ENCODE peak calls at places on chromosomes 7 and 10, in five cellular contexts. One of them, this sample, is unnamed.

GRCh38 chr10:6542999-6543430 is 37.1 kb downstream of the PRKCQ start:
- DNase-seq in heart left ventricle: no peak
- DNase-seq in sigmoid colon: no peak
- DNase-seq in endothelial cell of umbilical vein: no peak
- DNase-seq in body of pancreas: no peak
- DNase-seq in this sample: no peak

GRCh38 chr7:28956608-28957063 is 1.5 kb downstream of the TRIL start:
- DNase-seq in heart left ventricle: peak
- DNase-seq in sigmoid colon: peak
- DNase-seq in endothelial cell of umbilical vein: peak
- DNase-seq in body of pancreas: peak
- DNase-seq in this sample: peak

GRCh38 chr7:78141533-78142281 is 343.1 kb downstream of the PHTF2 start:
- DNase-seq in endothelial cell of umbilical vein: no peak
- DNase-seq in sigmoid colon: no peak
- DNase-seq in body of pancreas: no peak
- DNase-seq in heart left ventricle: no peak
- DNase-seq in this sample: no peak

GRCh38 chr10:14325325-14325955 is 5.3 kb downstream of the FRMD4A start:
- DNase-seq in heart left ventricle: no peak
- DNase-seq in body of pancreas: peak
- DNase-seq in sigmoid colon: no peak
- DNase-seq in endothelial cell of umbilical vein: peak
- DNase-seq in this sample: peak

GRCh38 chr10:770975-771374 is 81.5 kb upstream of the DIP2C start:
- DNase-seq in sigmoid colon: no peak
- DNase-seq in endothelial cell of umbilical vein: no peak
- DNase-seq in heart left ventricle: no peak
- DNase-seq in body of pancreas: no peak
- DNase-seq in this sample: no peak

GRCh38 chr7:137025469-137026175 is 157.2 kb downstream of the CHRM2 start:
- DNase-seq in endothelial cell of umbilical vein: no peak
- DNase-seq in sigmoid colon: no peak
- DNase-seq in heart left ventricle: no peak
- DNase-seq in body of pancreas: no peak
- DNase-seq in this sample: no peak

GRCh38 chr7:23055582-23056178 is 41.8 kb upstream of the HYCC1 start:
- DNase-seq in endothelial cell of umbilical vein: peak
- DNase-seq in heart left ventricle: no peak
- DNase-seq in sigmoid colon: no peak
- DNase-seq in body of pancreas: peak
- DNase-seq in this sample: peak

GRCh38 chr10:44651395-44651661 is 259.8 kb upstream of the TMEM72 start:
- DNase-seq in sigmoid colon: no peak
- DNase-seq in body of pancreas: no peak
- DNase-seq in endothelial cell of umbilical vein: no peak
- DNase-seq in heart left ventricle: no peak
- DNase-seq in this sample: no peak

GRCh38 chr7:32228601-32229000 is 158.4 kb upstream of the PDE1C start:
- DNase-seq in endothelial cell of umbilical vein: no peak
- DNase-seq in heart left ventricle: no peak
- DNase-seq in body of pancreas: no peak
- DNase-seq in sigmoid colon: no peak
- DNase-seq in this sample: no peak

GRCh38 chr7:32941181-32941995 is 15.9 kb upstream of the FKBP9 start:
- DNase-seq in sigmoid colon: no peak
- DNase-seq in body of pancreas: no peak
- DNase-seq in endothelial cell of umbilical vein: peak
- DNase-seq in heart left ventricle: no peak
- DNase-seq in this sample: no peak

GRCh38 chr10:44143556-44143955 is 241.3 kb downstream of the CXCL12 start:
- DNase-seq in endothelial cell of umbilical vein: no peak
- DNase-seq in body of pancreas: no peak
- DNase-seq in heart left ventricle: no peak
- DNase-seq in sigmoid colon: no peak
- DNase-seq in this sample: no peak

GRCh38 chr7:139203992-139204391 is 27.0 kb upstream of the UBN2 start:
- DNase-seq in endothelial cell of umbilical vein: no peak
- DNase-seq in sigmoid colon: no peak
- DNase-seq in body of pancreas: no peak
- DNase-seq in heart left ventricle: no peak
- DNase-seq in this sample: no peak

GRCh38 chr7:68787586-68787985 is 810.7 kb upstream of the AUTS2 start:
- DNase-seq in body of pancreas: no peak
- DNase-seq in endothelial cell of umbilical vein: no peak
- DNase-seq in sigmoid colon: no peak
- DNase-seq in heart left ventricle: no peak
- DNase-seq in this sample: no peak

GRCh38 chr7:13197501-13197900 is 510.1 kb downstream of the ARL4A start:
- DNase-seq in body of pancreas: no peak
- DNase-seq in sigmoid colon: no peak
- DNase-seq in heart left ventricle: no peak
- DNase-seq in endothelial cell of umbilical vein: no peak
- DNase-seq in this sample: no peak

GRCh38 chr7:100130608-100131453 is 4.1 kb downstream of the MBLAC1 start:
- DNase-seq in endothelial cell of umbilical vein: peak
- DNase-seq in sigmoid colon: peak
- DNase-seq in heart left ventricle: peak
- DNase-seq in body of pancreas: peak
- DNase-seq in this sample: peak

GRCh38 chr10:114708717-114709352 is 50.8 kb upstream of the ABLIM1 start:
- DNase-seq in sigmoid colon: no peak
- DNase-seq in endothelial cell of umbilical vein: peak
- DNase-seq in body of pancreas: no peak
- DNase-seq in heart left ventricle: no peak
- DNase-seq in this sample: no peak

GRCh38 chr10:129754211-129755050 is 209.6 kb downstream of the EBF3 start:
- DNase-seq in sigmoid colon: peak
- DNase-seq in endothelial cell of umbilical vein: no peak
- DNase-seq in heart left ventricle: no peak
- DNase-seq in body of pancreas: no peak
- DNase-seq in this sample: peak

GRCh38 chr7:69790915-69791473 is 192.7 kb downstream of the AUTS2 start:
- DNase-seq in sigmoid colon: no peak
- DNase-seq in endothelial cell of umbilical vein: no peak
- DNase-seq in heart left ventricle: no peak
- DNase-seq in body of pancreas: no peak
- DNase-seq in this sample: no peak

GRCh38 chr10:70619271-70620019 is 16.9 kb upstream of the PRF1 start:
- DNase-seq in sigmoid colon: no peak
- DNase-seq in endothelial cell of umbilical vein: no peak
- DNase-seq in heart left ventricle: no peak
- DNase-seq in body of pancreas: no peak
- DNase-seq in this sample: no peak

GRCh38 chr7:23298141-23298851 is 843 bp upstream of the MALSU1 start:
- DNase-seq in endothelial cell of umbilical vein: no peak
- DNase-seq in heart left ventricle: no peak
- DNase-seq in body of pancreas: peak
- DNase-seq in sigmoid colon: no peak
- DNase-seq in this sample: no peak

GRCh38 chr10:130111848-130112180 is 1.2 kb upstream of the C10orf143 start:
- DNase-seq in sigmoid colon: no peak
- DNase-seq in heart left ventricle: no peak
- DNase-seq in endothelial cell of umbilical vein: no peak
- DNase-seq in body of pancreas: no peak
- DNase-seq in this sample: no peak

GRCh38 chr10:26455567-26456315 is 17.6 kb downstream of the APBB1IP start:
- DNase-seq in sigmoid colon: no peak
- DNase-seq in heart left ventricle: no peak
- DNase-seq in body of pancreas: no peak
- DNase-seq in endothelial cell of umbilical vein: no peak
- DNase-seq in this sample: no peak

GRCh38 chr7:104096683-104097082 is 107.2 kb upstream of the RELN start:
- DNase-seq in heart left ventricle: no peak
- DNase-seq in sigmoid colon: no peak
- DNase-seq in body of pancreas: no peak
- DNase-seq in endothelial cell of umbilical vein: peak
- DNase-seq in this sample: peak

GRCh38 chr10:44979281-44980181 is 922 bp upstream of the DEPP1 start:
- DNase-seq in heart left ventricle: no peak
- DNase-seq in endothelial cell of umbilical vein: no peak
- DNase-seq in sigmoid colon: peak
- DNase-seq in body of pancreas: peak
- DNase-seq in this sample: no peak

GRCh38 chr10:102231357-102232318 is 5.5 kb downstream of the ELOVL3 start:
- DNase-seq in body of pancreas: peak
- DNase-seq in endothelial cell of umbilical vein: peak
- DNase-seq in sigmoid colon: no peak
- DNase-seq in heart left ventricle: peak
- DNase-seq in this sample: no peak

GRCh38 chr10:124138195-124138882 is 44.9 kb upstream of the CHST15 start:
- DNase-seq in sigmoid colon: peak
- DNase-seq in body of pancreas: peak
- DNase-seq in heart left ventricle: no peak
- DNase-seq in endothelial cell of umbilical vein: no peak
- DNase-seq in this sample: no peak

GRCh38 chr7:141754939-141755338 is 9.0 kb upstream of the TAS2R3 start:
- DNase-seq in endothelial cell of umbilical vein: peak
- DNase-seq in sigmoid colon: no peak
- DNase-seq in heart left ventricle: no peak
- DNase-seq in body of pancreas: no peak
- DNase-seq in this sample: no peak

GRCh38 chr7:138864667-138865066 is 66.7 kb upstream of the ATP6V0A4 start:
- DNase-seq in endothelial cell of umbilical vein: no peak
- DNase-seq in body of pancreas: no peak
- DNase-seq in sigmoid colon: no peak
- DNase-seq in heart left ventricle: no peak
- DNase-seq in this sample: no peak

GRCh38 chr10:99681553-99681952 is 22.2 kb downstream of the ENTPD7 start:
- DNase-seq in body of pancreas: peak
- DNase-seq in endothelial cell of umbilical vein: no peak
- DNase-seq in sigmoid colon: no peak
- DNase-seq in heart left ventricle: no peak
- DNase-seq in this sample: no peak

GRCh38 chr7:75649462-75649861 is 89.3 kb downstream of the HIP1 start:
- DNase-seq in body of pancreas: peak
- DNase-seq in sigmoid colon: no peak
- DNase-seq in endothelial cell of umbilical vein: peak
- DNase-seq in heart left ventricle: no peak
- DNase-seq in this sample: no peak

GRCh38 chr7:156524737-156525597 is 115.6 kb upstream of the RNF32 start:
- DNase-seq in endothelial cell of umbilical vein: no peak
- DNase-seq in body of pancreas: no peak
- DNase-seq in sigmoid colon: no peak
- DNase-seq in heart left ventricle: no peak
- DNase-seq in this sample: no peak

GRCh38 chr7:130966246-130967009 is 232.4 kb upstream of the KLF14 start:
- DNase-seq in body of pancreas: no peak
- DNase-seq in heart left ventricle: no peak
- DNase-seq in sigmoid colon: no peak
- DNase-seq in endothelial cell of umbilical vein: no peak
- DNase-seq in this sample: no peak

GRCh38 chr7:99108615-99109014 is 35.3 kb downstream of the SMURF1 start:
- DNase-seq in heart left ventricle: no peak
- DNase-seq in endothelial cell of umbilical vein: no peak
- DNase-seq in body of pancreas: no peak
- DNase-seq in sigmoid colon: no peak
- DNase-seq in this sample: no peak

GRCh38 chr10:110446954-110447608 is 50.6 kb upstream of the DUSP5 start:
- DNase-seq in body of pancreas: no peak
- DNase-seq in heart left ventricle: no peak
- DNase-seq in endothelial cell of umbilical vein: peak
- DNase-seq in sigmoid colon: peak
- DNase-seq in this sample: no peak

GRCh38 chr10:24893127-24893526 is 59.3 kb downstream of the PRTFDC1 start:
- DNase-seq in body of pancreas: no peak
- DNase-seq in endothelial cell of umbilical vein: no peak
- DNase-seq in sigmoid colon: no peak
- DNase-seq in heart left ventricle: no peak
- DNase-seq in this sample: no peak

GRCh38 chr7:129225931-129226572 is 1.2 kb downstream of the AHCYL2 start:
- DNase-seq in sigmoid colon: no peak
- DNase-seq in body of pancreas: no peak
- DNase-seq in heart left ventricle: no peak
- DNase-seq in endothelial cell of umbilical vein: no peak
- DNase-seq in this sample: no peak

GRCh38 chr7:132607656-132608055 is 31.4 kb upstream of the PLXNA4 start:
- DNase-seq in sigmoid colon: no peak
- DNase-seq in heart left ventricle: no peak
- DNase-seq in endothelial cell of umbilical vein: no peak
- DNase-seq in body of pancreas: no peak
- DNase-seq in this sample: no peak

GRCh38 chr7:44587843-44588711 is 6.0 kb upstream of the TMED4 start:
- DNase-seq in sigmoid colon: no peak
- DNase-seq in heart left ventricle: no peak
- DNase-seq in body of pancreas: peak
- DNase-seq in endothelial cell of umbilical vein: peak
- DNase-seq in this sample: peak

GRCh38 chr7:1458676-1459511 is at the start of gene MICALL2:
- DNase-seq in heart left ventricle: peak
- DNase-seq in endothelial cell of umbilical vein: peak
- DNase-seq in body of pancreas: peak
- DNase-seq in sigmoid colon: peak
- DNase-seq in this sample: peak
- TF ChIP-seq POLR2A in heart left ventricle: peak
- TF ChIP-seq POLR2A in endothelial cell of umbilical vein: peak
- TF ChIP-seq POLR2A in body of pancreas: peak
- TF ChIP-seq POLR2A in sigmoid colon: peak
- TF ChIP-seq POLR2A in this sample: peak

GRCh38 chr7:52502281-52502680 is 533.2 kb upstream of the POM121L12 start:
- DNase-seq in heart left ventricle: no peak
- DNase-seq in body of pancreas: no peak
- DNase-seq in sigmoid colon: no peak
- DNase-seq in endothelial cell of umbilical vein: no peak
- DNase-seq in this sample: no peak
- TF ChIP-seq POLR2A in heart left ventricle: no peak
- TF ChIP-seq POLR2A in body of pancreas: no peak
- TF ChIP-seq POLR2A in sigmoid colon: no peak
- TF ChIP-seq POLR2A in endothelial cell of umbilical vein: no peak
- TF ChIP-seq POLR2A in this sample: no peak

GRCh38 chr7:27677912-27678612 is 15.4 kb upstream of the HIBADH start:
- DNase-seq in body of pancreas: peak
- DNase-seq in heart left ventricle: no peak
- DNase-seq in endothelial cell of umbilical vein: peak
- DNase-seq in sigmoid colon: no peak
- DNase-seq in this sample: no peak
- TF ChIP-seq POLR2A in body of pancreas: no peak
- TF ChIP-seq POLR2A in heart left ventricle: no peak
- TF ChIP-seq POLR2A in endothelial cell of umbilical vein: peak
- TF ChIP-seq POLR2A in sigmoid colon: no peak
- TF ChIP-seq POLR2A in this sample: no peak

GRCh38 chr10:73965890-73966768 is 31.8 kb upstream of the VCL start:
- DNase-seq in sigmoid colon: peak
- DNase-seq in body of pancreas: peak
- DNase-seq in endothelial cell of umbilical vein: peak
- DNase-seq in heart left ventricle: peak
- DNase-seq in this sample: peak
- TF ChIP-seq POLR2A in sigmoid colon: no peak
- TF ChIP-seq POLR2A in body of pancreas: no peak
- TF ChIP-seq POLR2A in endothelial cell of umbilical vein: no peak
- TF ChIP-seq POLR2A in heart left ventricle: no peak
- TF ChIP-seq POLR2A in this sample: no peak

This sample was measured in prostate gland.